ENCODE peak calls at places on chromosomes 12 and 14, in four cellular contexts. F is Peyer's patch, P is OCI-LY7, D is breast epithelium. I is an unnamed sample.
A peak's percentile ranks its signal among the peaks of the same experiment; 100 is the strongest.

GRCh38 chr14:50083467-50084337 is 32.7 kb downstream of the VCPKMT start:
- DNase-seq in F (no peak), P (no peak), D (no peak), I (no peak)

GRCh38 chr14:59189281-59189821 is 884 bp downstream of the DAAM1 start:
- DNase-seq in F (no peak), P (peak; percentile 78), D (peak; percentile 52), I (no peak)

GRCh38 chr12:2691340-2692111 is 103.2 kb upstream of the FKBP4 start:
- DNase-seq in F (peak; percentile 58), P (peak; percentile 3), D (peak; percentile 43), I (no peak)

GRCh38 chr12:104676636-104677035 is 219.9 kb downstream of the CHST11 start:
- DNase-seq in F (no peak), P (no peak), D (no peak), I (no peak)

GRCh38 chr14:96122496-96122895 is 82.1 kb upstream of the BDKRB2 start:
- DNase-seq in F (no peak), P (no peak), D (no peak), I (no peak)

GRCh38 chr12:52415870-52416750 is 10.0 kb upstream of the KRT82 start:
- DNase-seq in F (no peak), P (no peak), D (no peak), I (no peak)

GRCh38 chr12:57213068-57213715 is 3.4 kb upstream of the NXPH4 start:
- DNase-seq in F (peak; percentile 89), P (peak; percentile 85), D (peak; percentile 89), I (peak; percentile 87)

GRCh38 chr12:47021298-47021697 is 58.1 kb upstream of the PCED1B start:
- DNase-seq in F (no peak), P (peak; percentile 56), D (no peak), I (no peak)

DNA sequence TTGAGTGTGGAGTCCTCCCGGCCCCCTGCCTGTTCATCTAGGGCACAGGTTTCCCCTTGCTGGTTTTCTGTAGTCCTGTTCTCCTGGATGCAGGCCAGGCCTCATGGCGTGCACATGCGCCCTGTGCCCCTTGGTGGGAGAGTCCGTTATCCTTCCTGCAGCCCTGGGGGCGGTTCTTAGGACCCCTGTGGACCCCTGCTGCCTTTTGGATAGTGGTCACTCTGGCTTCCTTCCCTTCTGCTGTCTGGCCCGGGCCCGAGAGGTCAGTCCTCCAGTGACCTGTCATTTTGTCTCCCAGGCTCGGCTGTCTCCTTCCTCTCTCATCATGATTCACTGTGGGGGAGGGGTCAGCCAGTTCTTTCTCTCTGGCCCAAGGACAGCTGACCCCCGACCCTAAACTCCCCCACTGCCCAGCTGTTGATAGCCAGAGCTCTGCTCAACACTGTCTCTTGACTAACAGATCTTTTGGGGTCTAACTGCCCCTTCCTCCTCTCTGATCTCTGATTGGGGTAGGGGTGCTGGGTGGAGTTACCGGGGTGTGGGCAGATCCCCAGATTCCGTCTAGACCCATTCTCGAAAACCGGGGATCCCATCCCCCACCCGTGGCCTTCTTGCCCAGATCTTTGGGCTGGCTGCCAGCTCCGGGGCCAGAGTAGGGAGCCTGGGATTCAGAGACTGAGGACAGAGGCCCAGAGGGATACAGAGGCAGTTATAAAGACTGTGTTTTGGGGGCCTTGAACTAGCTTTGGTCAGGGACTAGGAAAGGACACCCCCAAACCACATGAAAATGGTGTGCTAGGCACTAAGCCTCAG is 7.0 kb downstream of the CCND2 start:
- DNase-seq in F (peak; percentile 64), P (no peak), D (no peak), I (no peak)
- H3K36me3 ChIP-seq in F (no peaks in the 10 kb centered on the region), P (no peaks in the 10 kb centered on the region), D (no peaks in the 10 kb centered on the region), I (peaks cover 62% of the 10 kb centered on the region)

GRCh38 chr12:89947437-89948265 is 239.0 kb upstream of the ATP2B1 start:
- DNase-seq in F (no peak), P (no peak), D (no peak), I (no peak)

GRCh38 chr12:89950421-89950820 is 241.8 kb upstream of the ATP2B1 start:
- DNase-seq in F (no peak), P (no peak), D (no peak), I (no peak)

GRCh38 chr12:89948266-89949175 is 239.9 kb upstream of the ATP2B1 start:
- DNase-seq in F (no peak), P (no peak), D (no peak), I (no peak)

GRCh38 chr12:89951050-89951693 is 242.5 kb upstream of the ATP2B1 start:
- DNase-seq in F (no peak), P (no peak), D (no peak), I (no peak)

DNA sequence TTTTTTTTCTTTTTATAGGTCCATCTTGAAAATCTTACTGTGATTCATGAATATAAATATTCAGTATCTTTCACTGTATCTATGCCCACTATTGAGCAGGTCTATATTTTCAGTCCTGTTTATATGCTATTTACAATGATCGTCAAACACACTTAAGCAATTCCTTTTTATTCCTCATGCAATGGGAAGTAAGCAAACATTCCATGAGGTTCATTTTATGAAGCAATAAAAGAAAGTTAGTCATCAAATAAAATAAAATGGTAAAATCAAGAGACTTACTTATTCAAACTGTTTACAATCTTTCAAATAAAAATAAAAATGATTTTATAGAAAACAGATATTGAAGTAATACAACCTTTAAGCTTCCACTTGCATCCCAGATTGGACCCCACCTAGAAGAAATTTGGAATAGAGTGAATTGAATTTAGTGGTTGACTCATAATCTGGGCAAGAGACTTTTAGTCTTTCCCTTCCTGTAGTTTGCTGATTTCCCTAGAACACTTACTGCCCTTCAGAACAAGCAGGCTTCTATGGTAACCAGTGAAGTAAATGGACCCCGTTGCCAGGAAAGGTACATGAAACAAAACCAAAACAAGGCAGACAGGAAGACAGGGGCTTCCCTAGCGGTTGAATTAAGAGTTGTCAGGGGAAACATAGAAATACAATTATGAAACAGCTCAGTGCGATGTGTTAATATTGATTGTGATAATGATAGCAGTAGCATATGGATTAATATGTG is 241.0 kb upstream of the ATP2B1 start:
- DNase-seq in F (no peak), P (peak; percentile 60), D (no peak), I (no peak)
- H3K4me3 ChIP-seq in F (no peak overlapping the region), P (no peak overlapping the region), D (no peak overlapping the region), I (no peak overlapping the region)

DNA sequence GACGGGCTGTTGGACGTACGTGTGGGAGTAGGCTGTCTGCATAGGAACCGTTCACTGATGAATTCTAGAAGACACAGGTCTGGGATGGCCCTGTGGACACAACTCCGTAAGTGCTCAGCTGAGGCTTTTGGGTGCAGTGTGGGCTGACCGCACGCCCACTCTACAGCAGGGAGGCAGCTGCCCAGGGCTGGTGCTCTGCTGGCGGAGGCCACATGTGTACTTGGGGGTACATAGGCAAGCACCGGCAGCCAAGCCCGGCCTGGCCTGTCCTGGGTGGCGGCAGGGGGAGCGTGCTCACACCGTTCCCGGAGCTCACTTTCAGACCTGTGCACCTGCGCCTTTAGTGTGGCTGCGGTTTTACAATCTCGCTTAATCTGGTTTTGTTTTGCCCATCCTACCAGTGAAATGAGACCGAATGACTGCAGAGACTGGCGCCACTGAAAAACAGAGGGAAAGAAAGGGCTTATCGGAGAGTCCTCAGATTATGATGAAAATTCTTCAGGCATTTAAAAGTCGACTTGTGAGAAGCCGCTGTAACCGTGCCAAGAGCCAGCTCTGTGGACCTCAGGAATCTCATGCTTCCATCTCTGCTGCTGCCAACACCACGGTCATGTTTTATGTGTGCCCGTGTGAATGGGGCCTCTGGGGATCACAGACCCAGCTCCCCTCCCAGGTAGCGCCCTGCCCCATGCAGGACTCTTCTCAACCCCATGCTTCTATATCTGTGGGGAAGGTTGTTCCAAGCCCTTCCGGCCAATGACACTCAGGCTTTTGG is 45.8 kb downstream of the SSH1 start:
- DNase-seq in F (peak; percentile 29), P (no peak), D (no peak), I (no peak)
- H3K36me3 ChIP-seq in F (no peaks in the 10 kb centered on the region), P (peaks cover 7% of the 10 kb centered on the region), D (no peaks in the 10 kb centered on the region), I (peaks cover 93% of the 10 kb centered on the region)

DNA sequence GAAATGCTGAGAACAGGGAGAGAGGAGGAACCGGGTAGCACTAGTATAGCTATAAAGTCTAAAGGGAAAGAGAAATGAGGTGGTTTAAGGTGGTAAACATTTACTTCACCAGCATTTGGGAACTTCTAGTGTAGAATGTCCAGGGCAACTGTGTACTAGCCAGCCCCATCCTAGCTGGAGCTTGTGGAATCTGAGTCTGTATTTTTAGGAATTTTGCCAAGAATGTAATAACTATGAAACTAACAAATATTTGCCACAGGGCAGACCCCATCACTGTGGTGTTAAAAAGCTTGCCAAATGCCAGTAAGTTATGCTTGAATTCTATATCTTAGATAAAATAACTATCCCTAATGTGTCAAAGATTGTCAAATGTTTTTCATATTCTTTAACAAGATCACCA is 398.9 kb upstream of the MIS18BP1 start:
- DNase-seq in F (no peak), P (no peak), D (no peak), I (no peak)
- H3K4me3 ChIP-seq in F (no peak overlapping the region), P (no peak overlapping the region), D (no peak overlapping the region), I (no peak overlapping the region)

GRCh38 chr12:94362653-94363052 is 97.0 kb downstream of the CEP83 start:
- DNase-seq in F (no peak), P (no peak), D (no peak), I (no peak)
- H3K36me3 ChIP-seq in F (no peaks in the 10 kb centered on the region), P (peaks cover 56% of the 10 kb centered on the region), D (no peaks in the 10 kb centered on the region), I (no peaks in the 10 kb centered on the region)

DNA sequence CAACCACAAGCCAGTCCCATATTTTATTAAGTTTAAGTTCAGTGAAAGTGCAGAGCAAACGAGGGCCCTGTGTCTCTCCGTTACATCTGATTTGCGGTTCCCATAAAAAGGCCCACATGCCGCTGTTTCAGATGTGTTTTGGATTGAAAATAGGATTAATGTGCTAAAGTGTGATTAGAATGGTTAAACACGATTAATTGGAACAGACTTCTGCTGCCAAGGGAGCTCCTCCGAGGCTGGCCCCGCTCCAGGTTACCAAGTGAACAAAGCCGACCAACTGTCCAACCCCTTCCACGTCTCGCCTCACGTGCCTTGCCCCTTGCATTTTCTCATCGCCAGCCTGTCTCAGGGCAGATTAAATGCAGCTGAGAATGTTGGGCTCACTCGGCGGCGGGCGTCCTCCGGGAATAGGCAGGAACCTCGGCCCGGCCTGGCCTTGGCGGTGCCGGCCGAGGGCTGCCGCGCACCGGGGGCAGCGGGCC is 166.5 kb upstream of the GSC start:
- DNase-seq in F (no peak), P (no peak), D (peak; percentile 68), I (peak; percentile 57)
- H3K4me3 ChIP-seq in F (peak overlapping the region; percentile 12), P (no peak overlapping the region), D (peak overlapping the region; percentile 63), I (no peak overlapping the region)

I was measured in left lung.